ENCODE peak calls at places on chromosomes 12 and 14, in four cellular contexts. D is A549, H is HepG2, Q is K562. S is an unnamed sample.

GRCh38 chr14:59305836-59306555 is 117.5 kb downstream of the DAAM1 start:
- DNase-seq in D (no peak), H (peak), Q (no peak), S (peak)

GRCh38 chr12:86389949-86390348 is 133.8 kb upstream of the MGAT4C start:
- DNase-seq in D (no peak), H (no peak), Q (no peak), S (peak)

GRCh38 chr12:76422878-76423438 is 74.7 kb upstream of the BBS10 start:
- DNase-seq in D (no peak), H (no peak), Q (peak), S (peak)

GRCh38 chr12:59155448-59155847 is 235.1 kb upstream of the LRIG3 start:
- DNase-seq in D (no peak), H (no peak), Q (no peak), S (no peak)

GRCh38 chr14:102418169-102418852 is 55.6 kb downstream of the TECPR2 start:
- DNase-seq in D (no peak), H (no peak), Q (no peak), S (no peak)

GRCh38 chr14:92154283-92154942 is 32.6 kb downstream of the CPSF2 start:
- DNase-seq in D (no peak), H (peak), Q (no peak), S (peak)

GRCh38 chr14:101351146-101351545 is 210.1 kb upstream of the DIO3 start:
- DNase-seq in D (no peak), H (no peak), Q (no peak), S (no peak)

GRCh38 chr14:69043598-69044267 is 64.6 kb upstream of the ACTN1 start:
- DNase-seq in D (no peak), H (no peak), Q (no peak), S (peak)

GRCh38 chr12:124856842-124857178 is 6.9 kb downstream of the SCARB1 start:
- DNase-seq in D (no peak), H (no peak), Q (no peak), S (no peak)

GRCh38 chr14:68552597-68552996 is 240.3 kb downstream of the ZFP36L1 start:
- DNase-seq in D (no peak), H (no peak), Q (no peak), S (peak)

GRCh38 chr12:4934651-4935050 is 24.9 kb downstream of the KCNA1 start:
- DNase-seq in D (no peak), H (no peak), Q (no peak), S (peak)

GRCh38 chr14:57383125-57383524 is 7.3 kb upstream of the NAA30 start:
- DNase-seq in D (no peak), H (peak), Q (no peak), S (no peak)

GRCh38 chr12:107014050-107014449 is 27.1 kb upstream of the MTERF2 start:
- DNase-seq in D (peak), H (peak), Q (peak), S (no peak)

GRCh38 chr14:94161979-94162378 is 12.1 kb upstream of the PPP4R4 start:
- DNase-seq in D (no peak), H (no peak), Q (no peak), S (no peak)

GRCh38 chr14:94162466-94162865 is 11.7 kb upstream of the PPP4R4 start:
- DNase-seq in D (no peak), H (no peak), Q (no peak), S (no peak)

GRCh38 chr14:94163806-94164205 is 10.3 kb upstream of the PPP4R4 start:
- DNase-seq in D (no peak), H (no peak), Q (no peak), S (no peak)

GRCh38 chr14:94158239-94158888 is 15.8 kb upstream of the PPP4R4 start:
- DNase-seq in D (no peak), H (no peak), Q (no peak), S (no peak)

DNA sequence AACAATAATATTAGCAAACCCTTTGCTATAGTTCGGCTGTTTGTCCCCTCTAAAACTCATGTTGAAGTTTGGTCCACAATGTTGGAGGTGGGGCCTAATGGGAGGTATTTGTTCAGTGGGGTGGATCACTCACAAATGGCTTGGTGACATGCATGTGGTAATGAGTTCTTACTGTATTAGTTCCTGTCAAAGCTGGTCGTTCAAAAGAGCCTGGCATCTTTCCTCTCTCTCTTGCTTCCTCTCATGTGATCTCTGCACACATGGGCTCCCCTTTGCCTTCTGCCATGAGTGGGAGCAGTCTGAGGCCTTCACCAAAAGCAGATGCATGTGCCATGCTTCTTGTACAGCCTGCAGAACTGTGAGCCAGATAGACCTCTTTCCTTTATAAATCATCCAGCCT is 13.0 kb upstream of the PPP4R4 start:
- DNase-seq in D (no peak), H (no peak), Q (no peak), S (no peak)
- TF ChIP-seq CEBPB in D (no peak), H (no peak), Q (no peak), S (no peak)

GRCh38 chr12:90060031-90060430 is 351.4 kb upstream of the ATP2B1 start:
- DNase-seq in D (no peak), H (no peak), Q (no peak), S (peak)

GRCh38 chr12:90061834-90062233 is 353.2 kb upstream of the ATP2B1 start:
- DNase-seq in D (no peak), H (no peak), Q (no peak), S (no peak)

GRCh38 chr12:90062799-90063198 is 354.2 kb upstream of the ATP2B1 start:
- DNase-seq in D (no peak), H (peak), Q (no peak), S (no peak)

GRCh38 chr12:90055071-90055470 is 346.4 kb upstream of the ATP2B1 start:
- DNase-seq in D (no peak), H (no peak), Q (no peak), S (peak)

DNA sequence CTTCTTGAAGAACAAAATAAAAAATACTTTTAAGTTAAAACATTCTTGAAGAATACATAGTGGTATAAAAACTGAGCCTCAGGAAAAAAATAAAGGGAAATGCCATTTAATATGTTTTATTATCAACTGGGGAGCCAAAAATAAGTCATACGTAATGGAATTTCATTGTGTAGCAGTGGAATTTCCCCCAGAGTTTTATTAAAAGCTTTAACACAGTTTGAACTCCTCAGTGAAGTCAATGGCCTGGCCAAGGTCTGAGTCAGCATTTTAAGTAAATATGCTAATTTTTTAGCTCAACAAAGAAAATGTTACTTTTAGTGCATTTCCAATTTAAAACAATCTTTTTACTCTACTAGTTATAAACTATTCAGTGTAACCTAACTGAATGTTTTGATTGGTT is 350.1 kb upstream of the ATP2B1 start:
- DNase-seq in D (no peak), H (no peak), Q (no peak), S (peak)
- TF ChIP-seq SMC3 in D (no peak), H (no peak), Q (no peak), S (no peak)

GRCh38 chr14:44657688-44658388 is 150.8 kb upstream of the FSCB start:
- DNase-seq in D (no peak), H (peak), Q (no peak), S (peak)
- TF ChIP-seq MAFK in D (no peak), H (no peak), Q (no peak), S (no peak)

DNA sequence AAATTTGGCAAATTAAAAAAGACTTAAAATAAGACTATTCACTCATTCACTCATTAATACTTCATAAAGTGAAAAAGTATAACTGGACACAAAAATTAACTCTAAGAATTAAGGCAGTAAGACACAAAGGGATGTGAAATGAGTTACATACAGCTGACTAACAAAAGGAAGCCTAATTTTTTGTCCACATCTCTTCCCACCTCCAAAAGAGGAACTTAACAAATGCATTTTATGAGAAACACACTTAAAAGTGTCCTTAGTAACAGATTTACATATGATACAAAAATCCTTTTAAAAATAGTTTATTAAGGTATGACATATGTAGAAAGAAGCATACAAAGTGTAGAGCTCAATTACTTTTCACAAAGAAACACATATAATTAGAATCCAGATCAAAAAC is 88.9 kb downstream of the NUMB start:
- DNase-seq in D (no peak), H (no peak), Q (no peak), S (no peak)
- TF ChIP-seq CEBPB in D (no peak), H (no peak), Q (no peak), S (no peak)

GRCh38 chr12:64506955-64507354 is 55.0 kb downstream of the TBK1 start:
- DNase-seq in D (no peak), H (no peak), Q (no peak), S (no peak)
- TF ChIP-seq SMC3 in D (no peak), H (no peak), Q (no peak), S (no peak)